ENCODE peak calls at places on chromosomes 13 and 19, in four cellular contexts. H is psoas muscle; F is breast epithelium; E is CD8-positive, alpha-beta T cell. J is an unnamed sample.
A peak's percentile ranks its signal among the peaks of the same experiment; 100 is the strongest.

GRCh38 chr19:2044709-2045500 is 6.1 kb downstream of the MKNK2 start:
- DNase-seq in H (peak; percentile 66), F (no peak), E (no peak), J (no peak)

GRCh38 chr19:39411832-39412099 is 703 bp upstream of the PLEKHG2 start:
- DNase-seq in H (peak; percentile 95), F (peak; percentile 94), E (peak; percentile 94), J (peak; percentile 92)

GRCh38 chr19:8697671-8698432 is 743 bp downstream of the ACTL9 start:
- DNase-seq in H (no peak), F (no peak), E (no peak), J (no peak)

GRCh38 chr19:49455729-49456128 is 2.7 kb downstream of the ALDH16A1 start:
- DNase-seq in H (no peak), F (no peak), E (no peak), J (no peak)

GRCh38 chr13:111033172-111034133 is 81.7 kb upstream of the ARHGEF7 start:
- DNase-seq in H (no peak), F (no peak), E (no peak), J (no peak)

GRCh38 chr19:45577111-45577905 is 7.3 kb downstream of the OPA3 start:
- DNase-seq in H (peak; percentile 80), F (peak; percentile 40), E (no peak), J (no peak)

GRCh38 chr19:511101-511841 is 4.0 kb downstream of the TPGS1 start:
- DNase-seq in H (peak; percentile 65), F (no peak), E (peak; percentile 86), J (peak; percentile 92)

GRCh38 chr13:43804461-43805070 is 17.8 kb upstream of the ENOX1 start:
- DNase-seq in H (no peak), F (no peak), E (no peak), J (no peak)

GRCh38 chr19:33802001-33802400 is 5.3 kb downstream of the KCTD15 start:
- DNase-seq in H (no peak), F (no peak), E (no peak), J (no peak)

GRCh38 chr19:10544753-10545251 is 1.1 kb downstream of the ATG4D start:
- DNase-seq in H (no peak), F (no peak), E (no peak), J (no peak)

GRCh38 chr13:45500492-45501174 is 35.9 kb downstream of the COG3 start:
- DNase-seq in H (no peak), F (no peak), E (no peak), J (no peak)

GRCh38 chr19:33818426-33818825 is 21.8 kb downstream of the KCTD15 start:
- DNase-seq in H (peak; percentile 35), F (no peak), E (no peak), J (no peak)

GRCh38 chr13:34247596-34247995 is 429.6 kb downstream of the RFC3 start:
- DNase-seq in H (no peak), F (no peak), E (no peak), J (no peak)

GRCh38 chr19:18340237-18340989 is at the start of gene PGPEP1:
- DNase-seq in H (peak; percentile 84), F (no peak), E (peak; percentile 68), J (peak; percentile 68)

GRCh38 chr19:35231956-35232746 is 3.6 kb upstream of the FAM187B start:
- DNase-seq in H (no peak), F (no peak), E (no peak), J (no peak)

GRCh38 chr19:4702764-4703163 is 20.9 kb downstream of the DPP9 start:
- DNase-seq in H (peak; percentile 56), F (no peak), E (no peak), J (no peak)

GRCh38 chr13:109804654-109805053 is 18.3 kb upstream of the IRS2 start:
- DNase-seq in H (no peak), F (no peak), E (no peak), J (no peak)

GRCh38 chr19:53008061-53008778 is 5.5 kb upstream of the ERVV-1 start:
- DNase-seq in H (no peak), F (no peak), E (no peak), J (no peak)

GRCh38 chr13:60583196-60583908 is 186.3 kb downstream of the TDRD3 start:
- DNase-seq in H (no peak), F (no peak), E (no peak), J (no peak)

GRCh38 chr13:112174476-112175110 is 107.6 kb downstream of the SOX1 start:
- DNase-seq in H (no peak), F (no peak), E (no peak), J (no peak)

GRCh38 chr13:21413013-21413412 is 46.1 kb downstream of the ZDHHC20 start:
- DNase-seq in H (no peak), F (no peak), E (no peak), J (no peak)

GRCh38 chr13:52348983-52349780 is 56.8 kb downstream of the THSD1 start:
- DNase-seq in H (no peak), F (no peak), E (no peak), J (no peak)

GRCh38 chr13:30671271-30671815 is 53.6 kb downstream of the USPL1 start:
- DNase-seq in H (no peak), F (no peak), E (no peak), J (no peak)

GRCh38 chr19:328025-328505 is 16.5 kb downstream of the MIER2 start:
- DNase-seq in H (no peak), F (no peak), E (no peak), J (no peak)

GRCh38 chr13:75803175-75803611 is 167.1 kb downstream of the LMO7 start:
- DNase-seq in H (no peak), F (no peak), E (peak; percentile 11), J (peak; percentile 1)

GRCh38 chr19:16373539-16373938 is 48.9 kb downstream of the KLF2 start:
- DNase-seq in H (peak; percentile 70), F (no peak), E (no peak), J (no peak)

GRCh38 chr13:45207319-45207718 is 6.5 kb upstream of the KCTD4 start:
- DNase-seq in H (no peak), F (no peak), E (no peak), J (no peak)

GRCh38 chr13:67506407-67506806 is 276.3 kb upstream of the PCDH9 start:
- DNase-seq in H (no peak), F (no peak), E (no peak), J (no peak)

GRCh38 chr19:52070496-52070895 is 21.9 kb upstream of the ZNF432 start:
- DNase-seq in H (no peak), F (no peak), E (no peak), J (no peak)

GRCh38 chr13:32080328-32080744 is 48.8 kb downstream of the FRY start:
- DNase-seq in H (no peak), F (no peak), E (no peak), J (no peak)

GRCh38 chr13:38981096-38981495 is 9.5 kb downstream of the STOML3 start:
- DNase-seq in H (no peak), F (no peak), E (no peak), J (no peak)

GRCh38 chr19:40585677-40586422 is 9.2 kb downstream of the SHKBP1 start:
- DNase-seq in H (no peak), F (no peak), E (no peak), J (no peak)

GRCh38 chr19:46718157-46718933 is 1.4 kb upstream of the PRKD2 start:
- DNase-seq in H (no peak), F (no peak), E (peak; percentile 69), J (peak; percentile 53)

GRCh38 chr13:95607363-95607762 is 37.1 kb downstream of the DZIP1 start:
- DNase-seq in H (no peak), F (no peak), E (no peak), J (no peak)

GRCh38 chr19:12778905-12779161 is 3.5 kb upstream of the HOOK2 start:
- DNase-seq in H (no peak), F (no peak), E (no peak), J (no peak)
- TF ChIP-seq CTCF in H (no peak), F (no peak), E (no peak), J (no peak)

GRCh38 chr13:50320297-50320862 is 305.1 kb downstream of the KCNRG start:
- DNase-seq in H (no peak), F (no peak), E (no peak), J (no peak)
- H3K27ac ChIP-seq in H (no peak overlapping the region), F (peak overlapping the region; percentile 58), E (no peak overlapping the region), J (no peak overlapping the region)

DNA sequence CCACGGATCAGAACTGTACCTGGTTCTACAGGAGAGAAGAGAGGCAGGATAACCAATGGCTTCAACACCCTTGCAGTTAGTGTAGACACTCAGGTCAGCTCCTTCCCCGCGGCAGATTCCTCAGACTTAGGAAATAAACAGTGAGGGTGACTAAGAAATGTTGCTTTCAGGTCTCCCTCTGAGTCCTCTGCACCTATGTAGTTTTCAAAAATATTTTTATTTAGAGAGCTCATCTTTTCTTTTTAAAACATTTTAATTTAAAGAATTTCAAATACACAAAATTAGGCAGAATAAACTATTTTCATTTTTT is 195.2 kb downstream of the KLF12 start:
- DNase-seq in H (no peak), F (no peak), E (no peak), J (no peak)
- H3K9me3 ChIP-seq in H (no peaks in the 10 kb centered on the region), F (no peaks in the 10 kb centered on the region), E (no peaks in the 10 kb centered on the region), J (no peaks in the 10 kb centered on the region)

GRCh38 chr13:27177852-27178251 is 6.2 kb upstream of the USP12 start:
- DNase-seq in H (no peak), F (no peak), E (no peak), J (no peak)
- TF ChIP-seq CTCF in H (no peak), F (no peak), E (no peak), J (no peak)

GRCh38 chr13:26412263-26412662 is 145.2 kb upstream of the WASF3 start:
- DNase-seq in H (no peak), F (no peak), E (no peak), J (no peak)

GRCh38 chr13:26401069-26401468 is 147.1 kb downstream of the CDK8 start:
- DNase-seq in H (no peak), F (no peak), E (no peak), J (no peak)

GRCh38 chr13:26401578-26402021 is 147.7 kb downstream of the CDK8 start:
- DNase-seq in H (no peak), F (no peak), E (no peak), J (no peak)

DNA sequence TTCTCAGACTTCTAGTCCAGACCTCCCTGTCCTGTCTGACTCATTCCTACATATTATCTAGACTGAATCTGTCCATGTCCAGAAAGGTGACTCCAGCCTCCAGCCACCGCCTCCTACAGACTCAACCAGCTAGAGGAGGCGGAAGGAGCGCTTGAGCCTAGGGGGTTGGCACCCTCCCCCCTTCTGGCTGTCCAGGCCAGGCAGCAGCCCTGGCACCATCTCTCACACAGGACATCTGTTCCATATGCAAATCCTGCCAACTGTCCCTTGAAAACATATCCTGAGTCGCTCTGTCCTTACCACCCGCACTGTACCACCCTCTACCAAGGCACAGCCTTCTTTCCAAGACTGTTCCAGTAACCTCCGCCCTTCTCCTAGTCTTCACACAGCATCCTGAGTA is 150.7 kb upstream of the WASF3 start:
- DNase-seq in H (no peak), F (no peak), E (no peak), J (no peak)
- H3K27ac ChIP-seq in H (no peak overlapping the region), F (no peak overlapping the region), E (no peak overlapping the region), J (no peak overlapping the region)

DNA sequence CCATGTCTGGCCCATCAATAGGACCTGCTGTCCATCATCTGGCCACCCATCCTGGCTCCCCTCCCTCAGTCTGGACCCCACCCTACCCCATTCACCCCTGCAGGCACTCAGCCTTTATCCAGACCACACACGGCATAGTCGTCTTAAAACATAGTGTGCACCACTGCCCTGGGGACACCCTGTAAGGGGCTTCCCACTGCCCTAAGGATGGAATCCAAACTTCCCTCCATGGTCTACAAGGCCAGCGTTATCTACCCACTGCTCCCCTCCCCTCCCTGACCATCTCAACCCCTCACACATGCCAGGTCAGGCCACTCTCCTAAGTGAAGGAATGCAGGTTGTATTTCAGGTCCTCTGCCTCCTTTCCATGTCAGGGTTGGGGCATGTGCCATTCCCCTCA is 352.7 kb upstream of the ZNF507 start:
- DNase-seq in H (no peak), F (no peak), E (no peak), J (no peak)
- H3K9me3 ChIP-seq in H (no peaks in the 10 kb centered on the region), F (no peaks in the 10 kb centered on the region), E (no peaks in the 10 kb centered on the region), J (no peaks in the 10 kb centered on the region)

GRCh38 chr19:3175761-3176714 is 2.5 kb upstream of the S1PR4 start:
- DNase-seq in H (no peak), F (peak; percentile 55), E (peak; percentile 38), J (peak; percentile 43)
- TF ChIP-seq CTCF in H (no peak), F (no peak), E (no peak), J (no peak)